ENCODE peak calls at places on chromosomes 2 and 18, in six cellular contexts. D is fibroblast of mammary gland, Z is PC-9, G is thyroid gland, V is fibroblast of lung, P is PC-3. Y is an unnamed sample.

GRCh38 chr2:20539133-20539719 is 92.4 kb downstream of the RHOB start:
- DNase-seq in G (no peak), D (peak), Z (no peak), V (peak), P (no peak), Y (no peak)

GRCh38 chr2:158600155-158600802 is 143.5 kb downstream of the PKP4 start:
- DNase-seq in P (peak), D (peak), Z (peak), V (peak), G (peak), Y (peak)

GRCh38 chr2:29336741-29337340 is 221.6 kb downstream of the CLIP4 start:
- DNase-seq in G (no peak), V (no peak), D (no peak), P (no peak), Z (no peak), Y (no peak)

GRCh38 chr18:21453512-21453862 is 147.0 kb downstream of the ESCO1 start:
- DNase-seq in Z (no peak), V (peak), P (peak), D (no peak), G (no peak), Y (no peak)

GRCh38 chr2:226903179-226903578 is 67.3 kb downstream of the RHBDD1 start:
- DNase-seq in P (peak), D (peak), Z (no peak), G (no peak), V (peak), Y (no peak)

GRCh38 chr2:99507964-99508818 is 18.4 kb upstream of the REV1 start:
- DNase-seq in D (no peak), V (no peak), P (peak), G (no peak), Z (no peak), Y (no peak)

GRCh38 chr2:46336560-46336959 is 39.4 kb downstream of the EPAS1 start:
- DNase-seq in D (peak), V (peak), Z (no peak), G (no peak), P (no peak), Y (no peak)

GRCh38 chr2:157302492-157303099 is 23.0 kb downstream of the ERMN start:
- DNase-seq in Z (no peak), G (peak), D (peak), P (peak), V (peak), Y (peak)

GRCh38 chr2:226031078-226031937 is 631.8 kb downstream of the NYAP2 start:
- DNase-seq in V (peak), G (peak), Z (peak), P (peak), D (peak), Y (no peak)

GRCh38 chr2:1496394-1496821 is 83.1 kb downstream of the TPO start:
- DNase-seq in Z (no peak), G (peak), D (no peak), V (no peak), P (no peak), Y (no peak)

GRCh38 chr2:38793511-38793910 is 15.5 kb downstream of the GEMIN6 start:
- DNase-seq in D (no peak), G (no peak), Z (no peak), V (no peak), P (no peak), Y (no peak)

GRCh38 chr2:233996436-233996835 is 54.1 kb upstream of the SPP2 start:
- DNase-seq in P (no peak), G (no peak), V (peak), Z (no peak), D (peak), Y (no peak)

GRCh38 chr2:62923242-62923641 is 127.4 kb upstream of the OTX1 start:
- DNase-seq in D (no peak), V (no peak), Z (no peak), P (no peak), G (peak), Y (no peak)

GRCh38 chr2:149732001-149732685 is 144.6 kb upstream of the MMADHC start:
- DNase-seq in D (peak), Z (peak), G (no peak), P (peak), V (peak), Y (no peak)

GRCh38 chr18:59505311-59505710 is 146.2 kb upstream of the LMAN1 start:
- DNase-seq in G (no peak), D (no peak), V (peak), P (no peak), Z (no peak), Y (no peak)

GRCh38 chr2:200305797-200306718 is at the start of gene SPATS2L:
- DNase-seq in D (peak), P (peak), G (peak), Z (peak), V (peak), Y (no peak)
- H3K4me3 ChIP-seq in D (peak), P (peak), G (peak), Z (peak), V (peak), Y (peak)

GRCh38 chr18:3441290-3441689 is 8.7 kb upstream of the TGIF1 start:
- DNase-seq in G (peak), P (peak), D (no peak), Z (peak), V (no peak), Y (no peak)
- TF ChIP-seq CTCF in G (no peak), P (peak), D (peak), Z (no peak), V (no peak), Y (peak)

GRCh38 chr2:69386789-69387734 is at the start of gene GFPT1:
- DNase-seq in P (peak), V (peak), G (peak), Z (peak), D (peak), Y (no peak)
- H3K4me3 ChIP-seq in P (peak), V (peak), G (peak), Z (peak), D (peak), Y (peak)

GRCh38 chr18:54119524-54120019 is 104.9 kb downstream of the MBD2 start:
- DNase-seq in V (peak), G (no peak), Z (peak), D (peak), P (peak), Y (peak)
- TF ChIP-seq CTCF in V (peak), G (peak), Z (peak), D (peak), P (peak), Y (peak)

DNA sequence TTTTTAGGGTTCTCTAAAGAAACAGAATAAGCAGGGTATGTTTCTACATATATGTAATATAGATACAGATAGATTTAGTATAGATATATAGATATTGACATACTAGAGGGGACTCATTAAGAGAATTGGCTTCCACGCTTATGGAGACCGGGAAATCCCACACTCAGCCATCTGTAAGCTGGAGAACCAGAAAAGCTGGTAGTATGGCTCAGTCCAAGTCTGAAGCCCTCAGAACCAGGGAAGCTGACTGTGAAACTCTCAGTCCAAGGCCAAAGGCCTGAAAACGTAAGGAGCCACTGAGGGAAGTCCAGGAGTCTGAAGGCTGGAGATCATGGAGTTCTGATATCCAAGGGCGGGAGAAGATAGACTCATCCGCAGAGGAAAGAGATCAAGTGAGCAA is 441.3 kb upstream of the CDH20 start:
- DNase-seq in Z (no peak), P (peak), G (no peak), V (no peak), D (no peak), Y (no peak)
- H3K4me3 ChIP-seq in Z (no peak), P (no peak), G (no peak), V (no peak), D (no peak), Y (no peak)

GRCh38 chr2:36481709-36482108 is 116.3 kb downstream of the FEZ2 start:
- DNase-seq in P (no peak), V (no peak), Z (no peak), G (no peak), D (no peak), Y (no peak)
- TF ChIP-seq CTCF in P (no peak), V (no peak), Z (no peak), G (no peak), D (no peak), Y (no peak)

DNA sequence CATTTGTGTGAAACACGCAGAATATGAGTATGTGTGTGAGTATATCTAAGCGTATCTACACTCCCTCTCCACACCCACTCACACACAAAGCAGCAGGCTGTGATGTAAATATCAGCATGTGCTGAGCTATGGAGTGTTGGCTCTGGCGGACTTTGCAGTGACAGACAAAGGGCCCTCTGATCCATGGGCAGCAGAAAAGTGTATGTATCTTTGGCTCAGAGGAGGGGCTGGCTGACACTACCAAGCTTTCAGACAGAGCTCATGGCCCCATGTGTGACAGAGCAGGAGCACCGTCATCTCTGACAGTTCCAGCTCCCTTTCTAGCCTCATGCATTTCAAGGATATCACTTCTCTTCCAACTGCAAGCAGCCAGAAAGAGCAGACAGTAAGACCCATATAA is 57.2 kb upstream of the ASB18 start:
- DNase-seq in P (no peak), V (no peak), Z (no peak), G (no peak), D (no peak), Y (no peak)
- H3K4me3 ChIP-seq in P (no peak), V (no peak), Z (no peak), G (no peak), D (no peak), Y (no peak)

DNA sequence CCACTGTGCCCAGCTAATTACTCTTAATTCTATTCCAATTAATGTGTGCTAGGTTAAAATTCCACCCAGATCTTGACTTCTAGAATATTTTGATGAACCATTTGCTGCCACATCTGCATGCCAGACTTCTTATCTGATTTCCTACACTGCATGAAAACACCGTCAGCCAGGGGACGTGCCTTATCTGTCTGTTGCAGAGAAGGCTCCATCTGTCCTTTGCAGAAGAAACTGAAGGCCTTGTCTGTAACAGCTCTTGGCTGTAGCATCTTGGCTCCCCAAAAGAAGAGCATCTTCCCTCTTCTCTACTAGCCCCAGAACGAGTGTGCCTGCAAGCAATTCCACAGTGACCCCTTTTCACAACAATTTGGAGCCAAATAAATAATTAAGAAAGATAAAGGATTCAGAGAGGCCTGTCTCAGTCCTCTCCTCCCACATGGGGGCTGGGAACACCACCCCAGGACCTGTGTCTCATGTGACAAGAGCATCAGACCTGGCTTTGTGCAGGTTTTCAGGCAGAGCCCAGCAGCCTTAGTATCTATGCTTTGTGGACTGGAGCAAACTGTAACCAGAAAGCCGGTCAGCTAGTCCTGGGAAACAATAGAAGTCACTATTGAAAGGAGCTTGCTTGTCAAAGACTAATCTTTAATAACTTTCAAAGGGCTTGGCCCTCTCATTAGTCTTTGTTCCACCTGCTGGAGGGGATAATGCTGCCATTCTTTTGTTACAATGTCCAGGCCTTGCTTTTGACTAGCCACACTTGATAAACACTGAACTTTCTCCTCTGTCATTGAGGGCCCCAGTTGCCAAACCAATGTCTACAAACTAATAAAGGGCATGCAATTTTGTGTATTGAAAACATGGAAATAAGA is 84.0 kb upstream of the NEUROD1 start:
- DNase-seq in Z (no peak), V (no peak), G (no peak), D (no peak), P (no peak), Y (no peak)
- TF ChIP-seq CTCF in Z (no peak), V (no peak), G (no peak), D (no peak), P (no peak), Y (no peak)

DNA sequence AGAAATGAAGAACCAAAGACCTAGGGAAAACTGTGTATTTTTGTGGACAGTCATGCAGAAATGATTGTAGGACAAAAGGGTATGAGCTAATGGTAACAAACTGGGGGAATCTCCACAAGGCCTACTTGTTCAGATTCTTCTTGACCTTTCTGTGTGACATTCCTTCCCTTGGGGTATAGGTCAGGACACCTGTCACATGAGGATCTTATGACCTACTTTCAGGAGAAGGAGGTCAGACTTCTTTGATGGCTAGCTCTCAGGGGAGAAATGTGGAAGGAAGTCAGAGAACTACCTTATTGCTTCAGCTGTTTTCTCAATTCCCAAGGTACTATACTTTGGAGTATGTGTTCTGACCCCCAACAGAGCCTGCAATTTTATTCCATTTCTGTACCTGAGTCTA is 40.7 kb upstream of the TANK start:
- DNase-seq in Z (no peak), P (no peak), G (no peak), D (no peak), V (no peak), Y (no peak)
- H3K4me3 ChIP-seq in Z (no peak), P (no peak), G (no peak), D (no peak), V (no peak), Y (no peak)

Y was measured in epithelial cell of proximal tubule.